ENCODE peak calls at places on chromosomes 1 and 21, in seven cellular contexts. X, E, I, F, J, P and S are unnamed samples.

GRCh38 chr21:25944672-25945213 is 210.0 kb downstream of the GABPA start:
- DNase-seq in X (no peak), E (no peak), I (peak), F (no peak), J (no peak), P (no peak), S (no peak)

GRCh38 chr21:25459365-25459764 is 147.9 kb downstream of the MRPL39 start:
- DNase-seq in X (no peak), E (no peak), I (no peak), F (no peak), J (no peak), P (no peak), S (no peak)

GRCh38 chr21:16800536-16800935 is 712.3 kb upstream of the CXADR start:
- DNase-seq in X (no peak), E (no peak), I (no peak), F (no peak), J (no peak), P (no peak), S (no peak)

GRCh38 chr1:165928075-165928731 is 100.8 kb downstream of the UCK2 start:
- DNase-seq in X (no peak), E (no peak), I (peak), F (no peak), J (peak), P (peak), S (no peak)

GRCh38 chr1:209720326-209720725 is 15.7 kb downstream of the HSD11B1 start:
- DNase-seq in X (no peak), E (no peak), I (peak), F (no peak), J (no peak), P (peak), S (no peak)

GRCh38 chr1:109369167-109369746 is 28.5 kb downstream of the SORT1 start:
- DNase-seq in X (no peak), E (no peak), I (peak), F (no peak), J (no peak), P (peak), S (no peak)

GRCh38 chr1:30085814-30086770 is 637.3 kb downstream of the MATN1 start:
- DNase-seq in X (peak), E (peak), I (peak), F (peak), J (no peak), P (peak), S (no peak)

GRCh38 chr21:46154155-46154954 is 1.0 kb downstream of the FTCD start:
- DNase-seq in X (no peak), E (no peak), I (no peak), F (peak), J (no peak), P (no peak), S (peak)

GRCh38 chr1:63223426-63223825 is 98.9 kb upstream of the FOXD3 start:
- DNase-seq in X (no peak), E (no peak), I (no peak), F (no peak), J (no peak), P (no peak), S (no peak)

GRCh38 chr1:159439422-159439821 is at the start of gene OR10J1:
- DNase-seq in X (no peak), E (no peak), I (no peak), F (no peak), J (no peak), P (no peak), S (no peak)

GRCh38 chr1:25866288-25866687 is 7.0 kb upstream of the AUNIP start:
- DNase-seq in X (no peak), E (no peak), I (no peak), F (no peak), J (no peak), P (no peak), S (no peak)

GRCh38 chr1:193431265-193431977 is 245.0 kb upstream of the B3GALT2 start:
- DNase-seq in X (no peak), E (no peak), I (no peak), F (no peak), J (no peak), P (no peak), S (no peak)

GRCh38 chr1:244901400-244901799 is 37.1 kb upstream of the HNRNPU start:
- DNase-seq in X (no peak), E (no peak), I (no peak), F (no peak), J (no peak), P (no peak), S (no peak)

GRCh38 chr1:183278736-183279591 is 92.9 kb downstream of the LAMC2 start:
- DNase-seq in X (no peak), E (no peak), I (peak), F (peak), J (no peak), P (peak), S (no peak)

GRCh38 chr1:172917972-172918371 is 132.8 kb downstream of the TNFSF18 start:
- DNase-seq in X (no peak), E (no peak), I (peak), F (no peak), J (peak), P (peak), S (no peak)

GRCh38 chr1:160420881-160421842 is 20.8 kb downstream of the VANGL2 start:
- DNase-seq in X (no peak), E (no peak), I (no peak), F (no peak), J (no peak), P (no peak), S (no peak)

GRCh38 chr1:205473966-205474365 is 18.1 kb upstream of the BLACAT1 start:
- DNase-seq in X (no peak), E (no peak), I (no peak), F (no peak), J (no peak), P (no peak), S (no peak)

GRCh38 chr1:10056599-10056987 is 23.8 kb downstream of the UBE4B start:
- DNase-seq in X (no peak), E (no peak), I (no peak), F (no peak), J (no peak), P (no peak), S (no peak)

GRCh38 chr1:207919523-207920210 is 8.7 kb upstream of the CD34 start:
- DNase-seq in X (no peak), E (no peak), I (no peak), F (peak), J (peak), P (peak), S (no peak)

GRCh38 chr1:26322042-26322331 is 4.2 kb downstream of the CD52 start:
- DNase-seq in X (no peak), E (no peak), I (no peak), F (no peak), J (no peak), P (no peak), S (no peak)

GRCh38 chr1:227560393-227560792 is 3.0 kb upstream of the ZNF678 start:
- DNase-seq in X (no peak), E (no peak), I (no peak), F (no peak), J (no peak), P (no peak), S (no peak)

GRCh38 chr1:119438761-119439160 is 23.8 kb downstream of the HSD3B2 start:
- DNase-seq in X (no peak), E (no peak), I (no peak), F (no peak), J (no peak), P (no peak), S (no peak)

DNA sequence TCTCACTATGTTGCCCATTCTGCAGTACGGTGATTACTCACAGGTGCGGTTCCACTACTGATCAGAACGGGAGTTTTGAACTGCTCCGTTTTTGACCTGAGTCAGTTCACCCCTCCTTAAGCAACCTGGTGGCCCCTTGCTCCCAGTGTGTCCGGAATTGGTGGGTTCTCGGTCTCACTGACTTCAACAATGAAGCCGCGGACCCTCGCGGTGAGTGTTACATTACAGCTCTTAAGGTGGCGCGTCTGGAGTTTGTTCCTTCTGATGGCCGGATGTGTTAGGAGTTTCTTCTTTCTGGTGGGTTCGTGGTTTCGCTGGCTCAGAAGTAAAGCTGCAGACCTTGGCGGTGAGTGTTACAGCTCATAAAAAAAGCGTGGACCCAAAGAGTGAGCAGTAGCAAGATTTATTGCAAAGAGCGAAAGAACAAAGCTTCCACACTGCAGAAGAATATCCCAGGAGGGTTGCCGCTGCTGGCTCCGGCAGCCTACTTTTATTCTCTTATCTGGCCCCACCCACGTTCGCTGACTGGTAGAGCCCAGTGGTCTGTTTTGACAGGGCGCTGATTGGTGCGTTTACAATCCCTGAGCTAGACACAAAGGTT is 17.6 kb upstream of the PARP1 start:
- DNase-seq in X (no peak), E (no peak), I (no peak), F (no peak), J (no peak), P (no peak), S (no peak)
- H3K4me3 ChIP-seq in X (no peak), E (no peak), I (no peak), F (no peak), J (no peak), P (no peak), S (no peak)

DNA sequence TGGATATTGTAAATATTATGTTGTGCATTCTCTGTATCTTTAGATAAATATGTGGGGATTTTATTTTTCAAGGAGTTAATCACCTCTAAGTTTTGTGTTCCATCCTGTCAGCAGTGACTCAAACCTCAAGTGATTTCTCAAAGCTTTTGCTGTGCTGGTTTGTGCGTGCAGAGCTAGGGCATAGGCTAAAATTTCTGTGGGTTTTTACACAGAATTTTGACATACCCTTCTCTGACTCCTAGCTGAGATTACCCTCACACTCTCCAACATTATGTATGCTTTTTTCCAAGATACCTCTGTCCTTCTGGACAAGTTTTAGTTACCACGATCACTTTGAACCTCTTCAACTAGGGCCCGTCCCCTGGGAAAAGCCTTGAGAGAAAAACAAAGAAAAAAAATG is 384.9 kb downstream of the NCAM2 start:
- DNase-seq in X (no peak), E (no peak), I (peak), F (no peak), J (no peak), P (no peak), S (no peak)
- H3K4me3 ChIP-seq in X (no peak), E (no peak), I (no peak), F (no peak), J (no peak), P (peak), S (no peak)

GRCh38 chr1:51788938-51789337 is 89.6 kb downstream of the NRDC start:
- DNase-seq in X (no peak), E (no peak), I (no peak), F (no peak), J (no peak), P (no peak), S (no peak)
- H3K4me3 ChIP-seq in X (no peak), E (no peak), I (no peak), F (no peak), J (no peak), P (no peak), S (no peak)

GRCh38 chr1:46174448-46175231 is at the start of gene TSPAN1:
- DNase-seq in X (no peak), E (no peak), I (peak), F (peak), J (no peak), P (peak), S (no peak)
- H3K4me3 ChIP-seq in X (peak), E (peak), I (no peak), F (no peak), J (no peak), P (peak), S (no peak)

GRCh38 chr1:1981142-1981500 is 22.5 kb downstream of the CFAP74 start:
- DNase-seq in X (no peak), E (no peak), I (no peak), F (no peak), J (no peak), P (no peak), S (no peak)

GRCh38 chr1:1978108-1978507 is 25.5 kb downstream of the CFAP74 start:
- DNase-seq in X (no peak), E (no peak), I (no peak), F (no peak), J (no peak), P (no peak), S (no peak)

GRCh38 chr1:1980467-1981141 is 23.0 kb downstream of the CFAP74 start:
- DNase-seq in X (no peak), E (no peak), I (no peak), F (no peak), J (no peak), P (no peak), S (no peak)

GRCh38 chr1:1982379-1983232 is 21.0 kb downstream of the CFAP74 start:
- DNase-seq in X (no peak), E (no peak), I (no peak), F (peak), J (no peak), P (no peak), S (no peak)

DNA sequence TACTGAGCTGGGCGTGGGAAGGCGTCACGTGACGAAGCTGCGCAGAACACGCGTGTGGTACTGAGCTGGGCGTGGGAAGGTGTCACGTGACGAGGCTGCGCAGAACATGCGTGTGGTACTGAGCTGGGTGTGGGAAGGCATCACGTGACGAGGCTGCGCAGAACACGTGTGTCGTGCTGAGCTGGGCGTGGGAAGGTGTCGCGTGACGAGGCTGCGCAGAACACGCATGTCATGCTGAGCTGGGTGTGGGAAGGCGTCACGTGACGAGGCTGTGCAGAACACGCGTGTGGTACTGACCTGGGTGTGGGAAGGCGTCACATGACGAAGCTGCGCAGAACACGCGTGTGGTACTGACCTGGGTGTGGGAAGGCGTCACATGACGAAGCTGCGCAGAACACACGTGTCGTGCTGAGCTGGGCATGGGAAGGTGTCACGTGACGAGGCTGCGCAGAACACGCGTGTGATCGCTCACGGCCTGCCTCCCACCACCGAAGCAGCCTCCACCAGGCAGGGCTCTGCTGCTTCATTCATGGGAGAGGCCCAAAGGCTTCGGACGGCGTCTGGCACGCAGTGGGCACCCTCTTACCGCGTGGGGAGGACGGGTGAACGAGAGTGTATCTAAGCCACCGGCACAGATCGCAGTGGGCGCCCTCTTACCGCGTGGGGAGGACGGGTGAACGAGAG is 24.0 kb downstream of the CFAP74 start:
- DNase-seq in X (no peak), E (no peak), I (no peak), F (no peak), J (no peak), P (no peak), S (no peak)
- H3K4me3 ChIP-seq in X (no peak), E (no peak), I (no peak), F (no peak), J (no peak), P (no peak), S (no peak)

GRCh38 chr1:31548899-31549806 is 27.2 kb upstream of the TINAGL1 start:
- DNase-seq in X (peak), E (peak), I (peak), F (peak), J (peak), P (peak), S (peak)
- H3K4me3 ChIP-seq in X (peak), E (peak), I (no peak), F (no peak), J (peak), P (peak), S (peak)

GRCh38 chr1:155709391-155709790 is 20.5 kb downstream of the DAP3 start:
- DNase-seq in X (no peak), E (no peak), I (no peak), F (no peak), J (no peak), P (no peak), S (no peak)
- H3K4me3 ChIP-seq in X (no peak), E (no peak), I (no peak), F (no peak), J (no peak), P (no peak), S (no peak)

DNA sequence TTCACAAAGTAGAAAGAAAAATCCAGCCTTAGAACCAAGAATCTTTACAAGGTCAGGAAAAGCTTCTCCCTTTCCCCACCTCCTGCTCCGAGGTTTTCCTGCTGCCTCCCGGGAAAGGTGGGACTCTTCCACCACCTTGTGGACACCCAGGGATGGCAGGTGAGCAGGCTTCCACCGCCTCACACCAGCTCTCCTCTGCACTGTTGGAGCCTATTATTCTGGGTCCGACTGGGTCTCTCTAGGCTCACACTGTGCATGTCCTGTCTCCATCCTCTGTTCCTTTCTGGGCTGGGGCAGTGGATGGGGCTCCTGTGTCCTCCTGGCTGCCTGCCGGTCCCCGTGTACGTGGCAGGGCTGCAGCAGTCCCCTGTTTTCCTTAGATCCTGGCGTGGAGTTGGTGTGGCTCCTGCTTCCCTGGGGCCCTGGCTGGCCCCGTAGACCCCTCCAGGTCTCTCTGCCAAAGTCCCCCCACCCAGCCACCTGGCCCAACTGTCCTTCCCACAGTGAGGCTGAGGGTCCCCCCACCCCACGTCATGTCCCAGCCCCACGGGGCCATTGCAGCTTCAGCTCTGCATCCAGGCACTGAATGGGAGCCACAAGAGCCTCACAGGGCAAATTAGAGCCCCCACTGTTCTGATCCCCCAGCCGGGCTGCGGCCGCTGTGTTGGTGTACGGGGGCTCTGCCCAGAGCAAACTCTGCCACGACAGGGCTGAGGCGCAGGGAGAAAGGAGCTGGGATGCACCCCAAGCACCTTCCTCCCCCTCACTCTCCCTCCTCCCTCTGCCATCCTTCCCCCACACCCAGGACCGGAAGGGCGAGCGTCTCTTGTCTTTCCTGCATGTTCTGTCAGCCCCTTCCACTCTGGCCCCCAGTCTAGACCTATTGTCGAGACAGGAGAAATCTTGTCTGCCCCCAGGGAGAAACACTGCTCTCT is 3.3 kb upstream of the SLC45A1 start:
- DNase-seq in X (no peak), E (peak), I (peak), F (peak), J (peak), P (peak), S (no peak)
- H3K4me3 ChIP-seq in X (no peak), E (peak), I (no peak), F (no peak), J (no peak), P (peak), S (no peak)

DNA sequence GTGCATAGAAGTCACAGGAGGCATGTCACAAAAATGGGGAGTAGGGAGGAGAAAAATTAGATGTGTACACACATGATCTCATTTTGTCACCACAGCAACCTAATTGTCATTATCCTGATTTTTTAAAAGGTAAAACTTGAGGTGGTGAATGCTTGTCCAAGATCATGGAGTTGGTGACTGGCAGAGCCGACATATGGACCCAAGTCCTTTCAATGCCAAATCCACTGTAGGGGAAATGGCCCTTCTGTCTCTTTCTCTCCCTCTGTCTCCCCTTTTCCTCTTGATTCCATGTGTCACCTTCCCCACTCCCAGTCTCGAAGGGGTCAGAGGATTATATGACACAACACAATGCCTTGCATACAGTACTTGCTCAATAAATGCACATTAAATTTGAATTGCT is 65.7 kb upstream of the JUN start:
- DNase-seq in X (no peak), E (no peak), I (no peak), F (no peak), J (no peak), P (no peak), S (no peak)
- H3K4me3 ChIP-seq in X (no peak), E (no peak), I (no peak), F (no peak), J (no peak), P (peak), S (no peak)

GRCh38 chr1:22141493-22141892 is 1.4 kb downstream of the WNT4 start:
- DNase-seq in X (no peak), E (no peak), I (no peak), F (no peak), J (no peak), P (peak), S (no peak)
- H3K4me3 ChIP-seq in X (no peak), E (peak), I (no peak), F (no peak), J (no peak), P (no peak), S (peak)